ENCODE peak calls at places on chromosomes 4 and X, in seven cellular contexts. One of them, this sample, is unnamed.

GRCh38 chrX:68732906-68733493 is 85.5 kb downstream of the STARD8 start:
- DNase-seq in mucosa of descending colon: peak; percentile 72
- DNase-seq in A549: peak; percentile 64
- DNase-seq in endothelial cell: peak; percentile 76
- DNase-seq in progenitor cell of endocrine pancreas: peak; percentile 34
- DNase-seq in Caco-2: peak; percentile 65
- DNase-seq in omental fat pad: peak; percentile 32
- DNase-seq in this sample: peak; percentile 1

GRCh38 chr4:145773581-145774234 is 93.8 kb downstream of the C4orf51 start:
- DNase-seq in Caco-2: no peak
- DNase-seq in A549: no peak
- DNase-seq in endothelial cell: no peak
- DNase-seq in mucosa of descending colon: no peak
- DNase-seq in omental fat pad: no peak
- DNase-seq in progenitor cell of endocrine pancreas: no peak
- DNase-seq in this sample: no peak

GRCh38 chrX:113400193-113400704 is 559.6 kb upstream of the AMOT start:
- DNase-seq in A549: no peak
- DNase-seq in Caco-2: peak; percentile 3
- DNase-seq in endothelial cell: no peak
- DNase-seq in mucosa of descending colon: no peak
- DNase-seq in omental fat pad: no peak
- DNase-seq in progenitor cell of endocrine pancreas: no peak
- DNase-seq in this sample: no peak

GRCh38 chr4:1746919-1747602 is 25.7 kb downstream of the TACC3 start:
- DNase-seq in omental fat pad: no peak
- DNase-seq in progenitor cell of endocrine pancreas: no peak
- DNase-seq in A549: no peak
- DNase-seq in mucosa of descending colon: no peak
- DNase-seq in endothelial cell: no peak
- DNase-seq in Caco-2: no peak
- DNase-seq in this sample: no peak

GRCh38 chr4:145531193-145531592 is 49.5 kb downstream of the SMAD1 start:
- DNase-seq in endothelial cell: no peak
- DNase-seq in Caco-2: no peak
- DNase-seq in progenitor cell of endocrine pancreas: no peak
- DNase-seq in omental fat pad: no peak
- DNase-seq in A549: no peak
- DNase-seq in mucosa of descending colon: no peak
- DNase-seq in this sample: no peak

GRCh38 chr4:67522851-67523671 is 22.2 kb downstream of the CENPC start:
- DNase-seq in A549: no peak
- DNase-seq in Caco-2: no peak
- DNase-seq in progenitor cell of endocrine pancreas: no peak
- DNase-seq in mucosa of descending colon: no peak
- DNase-seq in endothelial cell: no peak
- DNase-seq in omental fat pad: no peak
- DNase-seq in this sample: no peak

GRCh38 chrX:129831486-129831885 is 12.2 kb downstream of the ZDHHC9 start:
- DNase-seq in A549: no peak
- DNase-seq in omental fat pad: no peak
- DNase-seq in Caco-2: no peak
- DNase-seq in mucosa of descending colon: peak; percentile 16
- DNase-seq in endothelial cell: no peak
- DNase-seq in progenitor cell of endocrine pancreas: no peak
- DNase-seq in this sample: no peak

GRCh38 chr4:20528508-20528907 is 171.8 kb upstream of the PACRGL start:
- DNase-seq in omental fat pad: no peak
- DNase-seq in A549: no peak
- DNase-seq in mucosa of descending colon: no peak
- DNase-seq in Caco-2: no peak
- DNase-seq in progenitor cell of endocrine pancreas: no peak
- DNase-seq in endothelial cell: no peak
- DNase-seq in this sample: no peak

GRCh38 chr4:472881-473574 is 25.9 kb downstream of the ZNF721 start:
- DNase-seq in progenitor cell of endocrine pancreas: no peak
- DNase-seq in Caco-2: no peak
- DNase-seq in omental fat pad: no peak
- DNase-seq in mucosa of descending colon: no peak
- DNase-seq in A549: peak; percentile 20
- DNase-seq in endothelial cell: peak; percentile 10
- DNase-seq in this sample: no peak

GRCh38 chr4:24210332-24210902 is 320.6 kb upstream of the PPARGC1A start:
- DNase-seq in A549: peak; percentile 62
- DNase-seq in progenitor cell of endocrine pancreas: no peak
- DNase-seq in endothelial cell: no peak
- DNase-seq in omental fat pad: peak; percentile 43
- DNase-seq in Caco-2: no peak
- DNase-seq in mucosa of descending colon: no peak
- DNase-seq in this sample: peak; percentile 96

GRCh38 chrX:144275403-144275802 is 391.5 kb downstream of the UBE2NL start:
- DNase-seq in Caco-2: no peak
- DNase-seq in endothelial cell: no peak
- DNase-seq in omental fat pad: no peak
- DNase-seq in mucosa of descending colon: no peak
- DNase-seq in progenitor cell of endocrine pancreas: no peak
- DNase-seq in A549: no peak
- DNase-seq in this sample: no peak
- TF ChIP-seq CTCF in Caco-2: no peak
- TF ChIP-seq CTCF in endothelial cell: no peak
- TF ChIP-seq CTCF in omental fat pad: no peak
- TF ChIP-seq CTCF in mucosa of descending colon: no peak
- TF ChIP-seq CTCF in progenitor cell of endocrine pancreas: no peak
- TF ChIP-seq CTCF in A549: no peak
- TF ChIP-seq CTCF in this sample: no peak

DNA sequence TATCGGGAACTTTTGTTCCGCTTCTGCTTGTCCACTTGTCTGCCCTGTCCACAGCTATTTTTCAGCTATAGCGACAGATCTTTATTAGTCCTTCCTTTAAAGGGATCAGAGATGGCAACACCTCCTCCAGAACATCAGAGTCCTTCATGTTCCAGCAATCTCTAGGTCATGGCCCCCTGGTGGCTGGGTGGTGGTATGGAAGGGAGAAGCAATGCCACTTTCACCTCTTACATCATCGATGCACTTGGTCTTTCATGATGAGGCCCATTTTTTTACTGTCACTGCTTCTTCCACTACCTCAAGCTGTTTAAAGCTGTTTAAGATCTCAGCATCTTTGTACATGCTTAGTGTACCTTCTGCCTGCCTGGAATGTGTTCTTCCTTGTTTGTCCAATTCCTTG is 106.7 kb downstream of the ARHGAP6 start:
- DNase-seq in omental fat pad: no peak
- DNase-seq in progenitor cell of endocrine pancreas: no peak
- DNase-seq in Caco-2: peak; percentile 57
- DNase-seq in endothelial cell: peak; percentile 11
- DNase-seq in A549: peak; percentile 44
- DNase-seq in mucosa of descending colon: peak; percentile 12
- DNase-seq in this sample: no peak
- TF ChIP-seq CTCF in omental fat pad: no peak
- TF ChIP-seq CTCF in progenitor cell of endocrine pancreas: peak; percentile 44
- TF ChIP-seq CTCF in Caco-2: peak; percentile 59
- TF ChIP-seq CTCF in endothelial cell: peak; percentile 52
- TF ChIP-seq CTCF in A549: no peak
- TF ChIP-seq CTCF in mucosa of descending colon: no peak
- TF ChIP-seq CTCF in this sample: no peak

GRCh38 chrX:128518508-128518907 is 466.3 kb upstream of the ACTRT1 start:
- DNase-seq in omental fat pad: no peak
- DNase-seq in endothelial cell: peak; percentile 3
- DNase-seq in Caco-2: peak; percentile 3
- DNase-seq in progenitor cell of endocrine pancreas: no peak
- DNase-seq in A549: peak; percentile 15
- DNase-seq in mucosa of descending colon: no peak
- DNase-seq in this sample: no peak
- TF ChIP-seq CTCF in omental fat pad: no peak
- TF ChIP-seq CTCF in endothelial cell: no peak
- TF ChIP-seq CTCF in Caco-2: peak; percentile 26
- TF ChIP-seq CTCF in progenitor cell of endocrine pancreas: peak; percentile 43
- TF ChIP-seq CTCF in A549: no peak
- TF ChIP-seq CTCF in mucosa of descending colon: no peak
- TF ChIP-seq CTCF in this sample: no peak

GRCh38 chrX:40960041-40960440 is 125.2 kb upstream of the USP9X start:
- DNase-seq in A549: no peak
- DNase-seq in omental fat pad: no peak
- DNase-seq in mucosa of descending colon: no peak
- DNase-seq in Caco-2: no peak
- DNase-seq in progenitor cell of endocrine pancreas: no peak
- DNase-seq in endothelial cell: no peak
- DNase-seq in this sample: no peak
- TF ChIP-seq CTCF in A549: no peak
- TF ChIP-seq CTCF in omental fat pad: no peak
- TF ChIP-seq CTCF in mucosa of descending colon: no peak
- TF ChIP-seq CTCF in Caco-2: no peak
- TF ChIP-seq CTCF in progenitor cell of endocrine pancreas: no peak
- TF ChIP-seq CTCF in endothelial cell: no peak
- TF ChIP-seq CTCF in this sample: no peak

GRCh38 chr4:7037425-7037824 is 5.7 kb upstream of the TADA2B start:
- DNase-seq in A549: no peak
- DNase-seq in endothelial cell: no peak
- DNase-seq in omental fat pad: no peak
- DNase-seq in mucosa of descending colon: no peak
- DNase-seq in progenitor cell of endocrine pancreas: no peak
- DNase-seq in Caco-2: no peak
- DNase-seq in this sample: no peak
- TF ChIP-seq CTCF in A549: no peak
- TF ChIP-seq CTCF in endothelial cell: no peak
- TF ChIP-seq CTCF in omental fat pad: no peak
- TF ChIP-seq CTCF in mucosa of descending colon: no peak
- TF ChIP-seq CTCF in progenitor cell of endocrine pancreas: no peak
- TF ChIP-seq CTCF in Caco-2: no peak
- TF ChIP-seq CTCF in this sample: no peak

DNA sequence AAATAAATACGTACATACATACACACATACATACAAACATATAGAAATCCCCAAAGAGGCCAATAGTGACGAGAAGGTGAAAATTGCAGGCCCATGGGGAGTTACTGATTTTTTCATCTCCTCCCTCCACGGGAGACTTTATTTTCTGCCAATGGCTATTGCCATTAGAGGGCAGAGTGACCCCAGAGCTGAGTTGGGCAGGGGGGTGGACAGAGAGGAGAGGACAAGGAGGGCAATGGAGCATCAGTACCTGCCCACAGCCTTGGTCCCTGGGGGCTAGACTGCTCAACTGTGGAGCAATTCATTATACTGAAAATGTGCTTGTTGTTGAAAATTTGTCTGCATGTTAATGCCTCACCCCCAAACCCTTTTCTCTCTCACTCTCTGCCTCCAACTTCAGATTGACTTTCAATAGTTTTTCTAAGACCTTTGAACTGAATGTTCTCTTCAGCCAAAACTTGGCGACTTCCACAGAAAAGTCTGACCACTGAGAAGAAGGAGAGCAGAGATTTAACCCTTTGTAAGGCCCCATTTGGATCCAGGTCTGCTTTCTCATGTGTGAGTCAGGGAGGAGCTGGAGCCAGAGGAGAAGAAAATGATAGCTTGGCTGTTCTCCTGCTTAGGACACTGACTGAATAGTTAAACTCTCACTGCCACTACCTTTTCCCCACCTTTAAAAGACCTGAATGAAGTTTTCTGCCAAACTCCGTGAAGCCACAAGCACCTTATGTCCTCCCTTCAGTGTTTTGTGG is 180.7 kb downstream of the AR start:
- DNase-seq in mucosa of descending colon: no peak
- DNase-seq in A549: no peak
- DNase-seq in omental fat pad: no peak
- DNase-seq in endothelial cell: no peak
- DNase-seq in Caco-2: no peak
- DNase-seq in progenitor cell of endocrine pancreas: no peak
- DNase-seq in this sample: no peak
- TF ChIP-seq CTCF in mucosa of descending colon: no peak
- TF ChIP-seq CTCF in A549: no peak
- TF ChIP-seq CTCF in omental fat pad: no peak
- TF ChIP-seq CTCF in endothelial cell: no peak
- TF ChIP-seq CTCF in Caco-2: no peak
- TF ChIP-seq CTCF in progenitor cell of endocrine pancreas: no peak
- TF ChIP-seq CTCF in this sample: no peak

GRCh38 chr4:94390804-94391410 is 48.3 kb upstream of the HPGDS start:
- DNase-seq in progenitor cell of endocrine pancreas: no peak
- DNase-seq in Caco-2: peak; percentile 30
- DNase-seq in endothelial cell: peak; percentile 7
- DNase-seq in omental fat pad: no peak
- DNase-seq in mucosa of descending colon: peak; percentile 67
- DNase-seq in A549: no peak
- DNase-seq in this sample: no peak
- TF ChIP-seq CTCF in progenitor cell of endocrine pancreas: peak; percentile 64
- TF ChIP-seq CTCF in Caco-2: peak; percentile 53
- TF ChIP-seq CTCF in endothelial cell: peak; percentile 55
- TF ChIP-seq CTCF in omental fat pad: no peak
- TF ChIP-seq CTCF in mucosa of descending colon: no peak
- TF ChIP-seq CTCF in A549: peak; percentile 38
- TF ChIP-seq CTCF in this sample: peak; percentile 45

This sample was measured in AG09319.